ENCODE peak calls at places on chromosomes 6 and 20, in six cellular contexts. A is H9, K is neuronal stem cell, C is mesendoderm, R is IMR-90, U is H1. O is an unnamed sample.

GRCh38 chr6:136725124-136725523 is 67.2 kb downstream of the MAP3K5 start:
- DNase-seq in A (no peak), K (no peak), C (no peak), R (peak), U (no peak), O (no peak)

GRCh38 chr6:107125771-107126170 is 10.5 kb upstream of the BEND3 start:
- DNase-seq in A (no peak), K (no peak), C (no peak), R (no peak), U (no peak), O (no peak)

GRCh38 chr6:148364056-148364844 is 21.6 kb downstream of the SASH1 start:
- DNase-seq in A (no peak), K (no peak), C (no peak), R (peak), U (no peak), O (peak)

GRCh38 chr20:50062006-50062838 is 50.7 kb downstream of the UBE2V1 start:
- DNase-seq in A (no peak), K (no peak), C (no peak), R (no peak), U (no peak), O (no peak)

GRCh38 chr6:113513086-113513485 is 344.1 kb upstream of the MARCKS start:
- DNase-seq in A (no peak), K (no peak), C (no peak), R (no peak), U (no peak), O (no peak)

GRCh38 chr20:46767127-46767761 is 57.8 kb downstream of the SLC2A10 start:
- DNase-seq in A (peak), K (peak), C (peak), R (peak), U (peak), O (peak)

GRCh38 chr6:26059901-26060300 is 27.3 kb upstream of the HFE start:
- DNase-seq in A (no peak), K (no peak), C (no peak), R (no peak), U (no peak), O (no peak)

GRCh38 chr6:34248727-34249468 is at the start of gene SMIM29:
- DNase-seq in A (peak), K (peak), C (peak), R (peak), U (peak), O (peak)

GRCh38 chr20:9071976-9072726 is 3.3 kb downstream of the PLCB4 start:
- DNase-seq in A (no peak), K (no peak), C (no peak), R (peak), U (no peak), O (peak)

GRCh38 chr6:108737594-108738546 is 110.4 kb upstream of the ARMC2 start:
- DNase-seq in A (no peak), K (no peak), C (no peak), R (peak), U (no peak), O (peak)

GRCh38 chr6:2579241-2579761 is 171.4 kb downstream of the MYLK4 start:
- DNase-seq in A (no peak), K (no peak), C (no peak), R (peak), U (no peak), O (peak)

GRCh38 chr6:89140347-89141159 is 5.3 kb upstream of the PM20D2 start:
- DNase-seq in A (no peak), K (no peak), C (no peak), R (peak), U (no peak), O (peak)

GRCh38 chr6:30244560-30244959 is 31.4 kb upstream of the TRIM26 start:
- DNase-seq in A (no peak), K (no peak), C (no peak), R (no peak), U (no peak), O (no peak)

GRCh38 chr6:101803146-101803545 is 409.6 kb downstream of the GRIK2 start:
- DNase-seq in A (no peak), K (no peak), C (no peak), R (peak), U (no peak), O (peak)

GRCh38 chr6:5672581-5673011 is 334.1 kb downstream of the NRN1 start:
- DNase-seq in A (peak), K (no peak), C (peak), R (peak), U (no peak), O (peak)

GRCh38 chr20:23187759-23188158 is 101.6 kb upstream of the CD93 start:
- DNase-seq in A (no peak), K (no peak), C (no peak), R (no peak), U (no peak), O (no peak)

GRCh38 chr20:48617481-48617880 is 210.3 kb downstream of the PREX1 start:
- DNase-seq in A (no peak), K (no peak), C (no peak), R (no peak), U (no peak), O (no peak)

GRCh38 chr6:107113460-107114212 is 1.7 kb downstream of the BEND3 start:
- DNase-seq in A (no peak), K (no peak), C (no peak), R (no peak), U (no peak), O (no peak)

GRCh38 chr20:59825944-59826759 is 107.3 kb downstream of the SYCP2 start:
- DNase-seq in A (peak), K (no peak), C (no peak), R (no peak), U (peak), O (no peak)

GRCh38 chr20:49482621-49483017 is at the start of gene KCNB1:
- DNase-seq in A (peak), K (peak), C (peak), R (peak), U (peak), O (peak)

GRCh38 chr20:11891081-11891826 is 26.4 kb upstream of the BTBD3 start:
- DNase-seq in A (peak), K (peak), C (peak), R (peak), U (peak), O (peak)

GRCh38 chr6:159729598-159729997 is 2.3 kb downstream of the WTAP start:
- DNase-seq in A (no peak), K (no peak), C (peak), R (peak), U (no peak), O (peak)

GRCh38 chr6:165308926-165309731 is at the start of gene C6orf118:
- DNase-seq in A (peak), K (peak), C (peak), R (peak), U (peak), O (peak)

GRCh38 chr20:9886227-9886626 is 47.4 kb upstream of the PAK5 start:
- DNase-seq in A (no peak), K (no peak), C (no peak), R (peak), U (no peak), O (no peak)

GRCh38 chr20:36149469-36149868 is 5.1 kb upstream of the EPB41L1 start:
- DNase-seq in A (no peak), K (no peak), C (no peak), R (no peak), U (no peak), O (no peak)

GRCh38 chr6:100595456-100595855 is 130.7 kb upstream of the SIM1 start:
- DNase-seq in A (no peak), K (no peak), C (no peak), R (no peak), U (no peak), O (no peak)

GRCh38 chr6:119158057-119158848 is 79.8 kb upstream of the FAM184A start:
- DNase-seq in A (no peak), K (no peak), C (no peak), R (peak), U (no peak), O (peak)

GRCh38 chr6:5278047-5278446 is 16.7 kb downstream of the FARS2 start:
- DNase-seq in A (no peak), K (no peak), C (no peak), R (no peak), U (no peak), O (no peak)

GRCh38 chr20:63911171-63911570 is 16.2 kb downstream of the DNAJC5 start:
- DNase-seq in A (no peak), K (no peak), C (no peak), R (peak), U (no peak), O (no peak)

GRCh38 chr6:127200114-127200513 is 66.5 kb upstream of the RNF146 start:
- DNase-seq in A (no peak), K (no peak), C (no peak), R (no peak), U (no peak), O (no peak)

GRCh38 chr6:124854338-124854922 is 107.8 kb upstream of the RNF217 start:
- DNase-seq in A (no peak), K (no peak), C (no peak), R (no peak), U (no peak), O (no peak)

GRCh38 chr6:126056355-126057004 is 70.1 kb downstream of the TRMT11 start:
- DNase-seq in A (no peak), K (no peak), C (peak), R (no peak), U (no peak), O (peak)

GRCh38 chr6:116512709-116513108 is 1.3 kb downstream of the CALHM5 start:
- DNase-seq in A (no peak), K (no peak), C (no peak), R (no peak), U (no peak), O (no peak)

GRCh38 chr6:46704562-46704961 is 16.9 kb downstream of the TDRD6 start:
- DNase-seq in A (no peak), K (no peak), C (peak), R (no peak), U (no peak), O (no peak)

GRCh38 chr6:45504947-45505346 is 127.2 kb upstream of the SUPT3H start:
- DNase-seq in A (peak), K (peak), C (peak), R (peak), U (peak), O (peak)

GRCh38 chr6:52640916-52641315 is 30.0 kb upstream of the TMEM14A start:
- DNase-seq in A (no peak), K (no peak), C (no peak), R (no peak), U (no peak), O (no peak)

GRCh38 chr6:18498408-18498807 is 111.3 kb downstream of the RNF144B start:
- DNase-seq in A (no peak), K (no peak), C (no peak), R (no peak), U (no peak), O (no peak)

GRCh38 chr6:37168163-37168758 is 1.7 kb upstream of the PIM1 start:
- DNase-seq in A (no peak), K (no peak), C (peak), R (no peak), U (no peak), O (no peak)

GRCh38 chr20:3277686-3278465 is 38.9 kb upstream of the SLC4A11 start:
- DNase-seq in A (no peak), K (no peak), C (peak), R (no peak), U (no peak), O (no peak)
- H2BK15ac ChIP-seq in A (no peak), K (no peak), C (no peak), R (no peak), U (no peak), O (no peak)

DNA sequence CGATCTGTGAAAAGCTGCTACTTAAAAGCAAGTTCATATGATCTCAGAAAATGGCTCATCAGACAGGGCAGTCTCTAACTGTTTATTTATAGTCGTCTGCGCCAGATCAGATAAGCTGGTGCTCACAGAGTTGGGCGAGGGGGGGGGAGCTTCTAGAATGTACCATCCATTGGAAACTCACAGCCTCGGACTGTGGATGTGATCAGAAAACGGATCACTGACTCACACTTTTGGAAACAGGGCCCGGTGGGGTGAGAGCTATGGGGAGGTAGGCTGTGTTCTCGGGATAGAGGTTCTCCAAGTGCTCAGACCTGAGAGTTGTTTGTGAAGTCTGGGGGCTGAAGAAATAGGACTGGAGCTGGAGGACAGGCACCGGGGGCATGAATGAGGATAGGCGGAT is 35.5 kb upstream of the APCDD1L start:
- DNase-seq in A (peak), K (no peak), C (no peak), R (peak), U (peak), O (peak)
- H2BK15ac ChIP-seq in A (no peak), K (no peak), C (no peak), R (peak), U (no peak), O (no peak)

GRCh38 chr20:4157516-4157915 is 142.2 kb upstream of the RNF24 start:
- DNase-seq in A (no peak), K (no peak), C (no peak), R (no peak), U (no peak), O (no peak)
- H2BK15ac ChIP-seq in A (no peak), K (no peak), C (no peak), R (no peak), U (no peak), O (no peak)

GRCh38 chr6:144340541-144341371 is 55.6 kb downstream of the UTRN start:
- DNase-seq in A (no peak), K (no peak), C (no peak), R (no peak), U (no peak), O (no peak)
- H2BK15ac ChIP-seq in A (no peak), K (no peak), C (no peak), R (no peak), U (no peak), O (no peak)